ENCODE peak calls at places on chromosome 19, in nine cellular contexts. One of them, this sample, is unnamed.

GRCh38 chr19:55553217-55554182 is 8.2 kb upstream of the SBK3 start:
- DNase-seq in thoracic aorta: no peak
- DNase-seq in activated naive CD8-positive, alpha-beta T cell treated with anti-CD3 and anti-CD28 coated beads, Interleukin-2, amount 50 U/mL, for 24 hours: no peak
- DNase-seq in SHP77 treated with DMSO at 0.1 percent for 48 hours: no peak
- DNase-seq in mucosa of gallbladder: peak
- DNase-seq in tibial artery: no peak
- DNase-seq in heart left ventricle: no peak
- DNase-seq in stimulated activated CD8-positive, alpha-beta memory T cell treated with anti-CD3 and anti-CD28 coated beads, Interleukin-7, amount 100 ng/mL, for 1 hour: no peak
- DNase-seq in activated CD4-positive, alpha-beta memory T cell treated with anti-CD3 and anti-CD28 coated beads for 36 hours: no peak
- DNase-seq in this sample: no peak

GRCh38 chr19:3556978-3557460 is 367 bp downstream of the MFSD12 start:
- DNase-seq in heart left ventricle: no peak
- DNase-seq in stimulated activated CD8-positive, alpha-beta memory T cell treated with anti-CD3 and anti-CD28 coated beads, Interleukin-7, amount 100 ng/mL, for 1 hour: peak
- DNase-seq in activated CD4-positive, alpha-beta memory T cell treated with anti-CD3 and anti-CD28 coated beads for 36 hours: peak
- DNase-seq in thoracic aorta: no peak
- DNase-seq in tibial artery: no peak
- DNase-seq in SHP77 treated with DMSO at 0.1 percent for 48 hours: no peak
- DNase-seq in mucosa of gallbladder: no peak
- DNase-seq in activated naive CD8-positive, alpha-beta T cell treated with anti-CD3 and anti-CD28 coated beads, Interleukin-2, amount 50 U/mL, for 24 hours: peak
- DNase-seq in this sample: peak

GRCh38 chr19:11225172-11225571 is 14.2 kb upstream of the ANGPTL8 start:
- DNase-seq in heart left ventricle: no peak
- DNase-seq in tibial artery: peak
- DNase-seq in activated naive CD8-positive, alpha-beta T cell treated with anti-CD3 and anti-CD28 coated beads, Interleukin-2, amount 50 U/mL, for 24 hours: no peak
- DNase-seq in activated CD4-positive, alpha-beta memory T cell treated with anti-CD3 and anti-CD28 coated beads for 36 hours: no peak
- DNase-seq in SHP77 treated with DMSO at 0.1 percent for 48 hours: no peak
- DNase-seq in thoracic aorta: no peak
- DNase-seq in stimulated activated CD8-positive, alpha-beta memory T cell treated with anti-CD3 and anti-CD28 coated beads, Interleukin-7, amount 100 ng/mL, for 1 hour: no peak
- DNase-seq in mucosa of gallbladder: no peak
- DNase-seq in this sample: no peak

GRCh38 chr19:23956051-23956450 is 41.4 kb downstream of the ZNF726 start:
- DNase-seq in mucosa of gallbladder: no peak
- DNase-seq in activated CD4-positive, alpha-beta memory T cell treated with anti-CD3 and anti-CD28 coated beads for 36 hours: no peak
- DNase-seq in SHP77 treated with DMSO at 0.1 percent for 48 hours: no peak
- DNase-seq in activated naive CD8-positive, alpha-beta T cell treated with anti-CD3 and anti-CD28 coated beads, Interleukin-2, amount 50 U/mL, for 24 hours: no peak
- DNase-seq in heart left ventricle: no peak
- DNase-seq in thoracic aorta: no peak
- DNase-seq in tibial artery: no peak
- DNase-seq in stimulated activated CD8-positive, alpha-beta memory T cell treated with anti-CD3 and anti-CD28 coated beads, Interleukin-7, amount 100 ng/mL, for 1 hour: no peak
- DNase-seq in this sample: no peak

GRCh38 chr19:7004313-7004931 is 16.8 kb downstream of the MBD3L2B start:
- DNase-seq in tibial artery: no peak
- DNase-seq in activated naive CD8-positive, alpha-beta T cell treated with anti-CD3 and anti-CD28 coated beads, Interleukin-2, amount 50 U/mL, for 24 hours: no peak
- DNase-seq in heart left ventricle: no peak
- DNase-seq in mucosa of gallbladder: no peak
- DNase-seq in thoracic aorta: no peak
- DNase-seq in SHP77 treated with DMSO at 0.1 percent for 48 hours: no peak
- DNase-seq in stimulated activated CD8-positive, alpha-beta memory T cell treated with anti-CD3 and anti-CD28 coated beads, Interleukin-7, amount 100 ng/mL, for 1 hour: no peak
- DNase-seq in activated CD4-positive, alpha-beta memory T cell treated with anti-CD3 and anti-CD28 coated beads for 36 hours: no peak
- DNase-seq in this sample: no peak

GRCh38 chr19:30307191-30307974 is 64.8 kb upstream of the ZNF536 start:
- DNase-seq in mucosa of gallbladder: no peak
- DNase-seq in tibial artery: no peak
- DNase-seq in activated naive CD8-positive, alpha-beta T cell treated with anti-CD3 and anti-CD28 coated beads, Interleukin-2, amount 50 U/mL, for 24 hours: no peak
- DNase-seq in heart left ventricle: no peak
- DNase-seq in stimulated activated CD8-positive, alpha-beta memory T cell treated with anti-CD3 and anti-CD28 coated beads, Interleukin-7, amount 100 ng/mL, for 1 hour: no peak
- DNase-seq in SHP77 treated with DMSO at 0.1 percent for 48 hours: no peak
- DNase-seq in thoracic aorta: no peak
- DNase-seq in activated CD4-positive, alpha-beta memory T cell treated with anti-CD3 and anti-CD28 coated beads for 36 hours: no peak
- DNase-seq in this sample: no peak

GRCh38 chr19:56403261-56403660 is 871 bp upstream of the ZNF583 start:
- DNase-seq in mucosa of gallbladder: no peak
- DNase-seq in activated naive CD8-positive, alpha-beta T cell treated with anti-CD3 and anti-CD28 coated beads, Interleukin-2, amount 50 U/mL, for 24 hours: no peak
- DNase-seq in heart left ventricle: no peak
- DNase-seq in SHP77 treated with DMSO at 0.1 percent for 48 hours: no peak
- DNase-seq in activated CD4-positive, alpha-beta memory T cell treated with anti-CD3 and anti-CD28 coated beads for 36 hours: peak
- DNase-seq in stimulated activated CD8-positive, alpha-beta memory T cell treated with anti-CD3 and anti-CD28 coated beads, Interleukin-7, amount 100 ng/mL, for 1 hour: no peak
- DNase-seq in thoracic aorta: no peak
- DNase-seq in tibial artery: no peak
- DNase-seq in this sample: no peak

GRCh38 chr19:37654118-37654517 is 1.1 kb downstream of the ZFP30 start:
- DNase-seq in mucosa of gallbladder: no peak
- DNase-seq in stimulated activated CD8-positive, alpha-beta memory T cell treated with anti-CD3 and anti-CD28 coated beads, Interleukin-7, amount 100 ng/mL, for 1 hour: no peak
- DNase-seq in thoracic aorta: no peak
- DNase-seq in activated naive CD8-positive, alpha-beta T cell treated with anti-CD3 and anti-CD28 coated beads, Interleukin-2, amount 50 U/mL, for 24 hours: no peak
- DNase-seq in heart left ventricle: no peak
- DNase-seq in activated CD4-positive, alpha-beta memory T cell treated with anti-CD3 and anti-CD28 coated beads for 36 hours: no peak
- DNase-seq in tibial artery: no peak
- DNase-seq in SHP77 treated with DMSO at 0.1 percent for 48 hours: no peak
- DNase-seq in this sample: no peak

GRCh38 chr19:16197188-16197621 is 506 bp upstream of the AP1M1 start:
- DNase-seq in SHP77 treated with DMSO at 0.1 percent for 48 hours: no peak
- DNase-seq in mucosa of gallbladder: no peak
- DNase-seq in thoracic aorta: no peak
- DNase-seq in heart left ventricle: no peak
- DNase-seq in stimulated activated CD8-positive, alpha-beta memory T cell treated with anti-CD3 and anti-CD28 coated beads, Interleukin-7, amount 100 ng/mL, for 1 hour: no peak
- DNase-seq in activated naive CD8-positive, alpha-beta T cell treated with anti-CD3 and anti-CD28 coated beads, Interleukin-2, amount 50 U/mL, for 24 hours: no peak
- DNase-seq in tibial artery: peak
- DNase-seq in activated CD4-positive, alpha-beta memory T cell treated with anti-CD3 and anti-CD28 coated beads for 36 hours: no peak
- DNase-seq in this sample: no peak

GRCh38 chr19:39563408-39563807 is 23.4 kb upstream of the EID2 start:
- DNase-seq in activated naive CD8-positive, alpha-beta T cell treated with anti-CD3 and anti-CD28 coated beads, Interleukin-2, amount 50 U/mL, for 24 hours: no peak
- DNase-seq in mucosa of gallbladder: no peak
- DNase-seq in thoracic aorta: no peak
- DNase-seq in activated CD4-positive, alpha-beta memory T cell treated with anti-CD3 and anti-CD28 coated beads for 36 hours: no peak
- DNase-seq in SHP77 treated with DMSO at 0.1 percent for 48 hours: no peak
- DNase-seq in stimulated activated CD8-positive, alpha-beta memory T cell treated with anti-CD3 and anti-CD28 coated beads, Interleukin-7, amount 100 ng/mL, for 1 hour: no peak
- DNase-seq in heart left ventricle: no peak
- DNase-seq in tibial artery: no peak
- DNase-seq in this sample: no peak

GRCh38 chr19:40756502-40757110 is 5.6 kb downstream of the SNRPA start:
- DNase-seq in mucosa of gallbladder: no peak
- DNase-seq in SHP77 treated with DMSO at 0.1 percent for 48 hours: no peak
- DNase-seq in activated naive CD8-positive, alpha-beta T cell treated with anti-CD3 and anti-CD28 coated beads, Interleukin-2, amount 50 U/mL, for 24 hours: peak
- DNase-seq in activated CD4-positive, alpha-beta memory T cell treated with anti-CD3 and anti-CD28 coated beads for 36 hours: peak
- DNase-seq in thoracic aorta: no peak
- DNase-seq in stimulated activated CD8-positive, alpha-beta memory T cell treated with anti-CD3 and anti-CD28 coated beads, Interleukin-7, amount 100 ng/mL, for 1 hour: no peak
- DNase-seq in tibial artery: no peak
- DNase-seq in heart left ventricle: no peak
- DNase-seq in this sample: no peak

GRCh38 chr19:32041681-32042292 is 303.6 kb upstream of the ZNF507 start:
- DNase-seq in thoracic aorta: no peak
- DNase-seq in activated CD4-positive, alpha-beta memory T cell treated with anti-CD3 and anti-CD28 coated beads for 36 hours: peak
- DNase-seq in activated naive CD8-positive, alpha-beta T cell treated with anti-CD3 and anti-CD28 coated beads, Interleukin-2, amount 50 U/mL, for 24 hours: peak
- DNase-seq in stimulated activated CD8-positive, alpha-beta memory T cell treated with anti-CD3 and anti-CD28 coated beads, Interleukin-7, amount 100 ng/mL, for 1 hour: no peak
- DNase-seq in tibial artery: no peak
- DNase-seq in SHP77 treated with DMSO at 0.1 percent for 48 hours: no peak
- DNase-seq in heart left ventricle: peak
- DNase-seq in mucosa of gallbladder: peak
- DNase-seq in this sample: no peak

GRCh38 chr19:16366433-16367268 is 42.0 kb downstream of the KLF2 start:
- DNase-seq in heart left ventricle: no peak
- DNase-seq in stimulated activated CD8-positive, alpha-beta memory T cell treated with anti-CD3 and anti-CD28 coated beads, Interleukin-7, amount 100 ng/mL, for 1 hour: no peak
- DNase-seq in thoracic aorta: no peak
- DNase-seq in activated naive CD8-positive, alpha-beta T cell treated with anti-CD3 and anti-CD28 coated beads, Interleukin-2, amount 50 U/mL, for 24 hours: no peak
- DNase-seq in activated CD4-positive, alpha-beta memory T cell treated with anti-CD3 and anti-CD28 coated beads for 36 hours: peak
- DNase-seq in tibial artery: no peak
- DNase-seq in SHP77 treated with DMSO at 0.1 percent for 48 hours: no peak
- DNase-seq in mucosa of gallbladder: no peak
- DNase-seq in this sample: no peak

GRCh38 chr19:2491130-2491801 is 15.3 kb downstream of the GADD45B start:
- DNase-seq in SHP77 treated with DMSO at 0.1 percent for 48 hours: peak
- DNase-seq in mucosa of gallbladder: peak
- DNase-seq in tibial artery: no peak
- DNase-seq in thoracic aorta: no peak
- DNase-seq in activated CD4-positive, alpha-beta memory T cell treated with anti-CD3 and anti-CD28 coated beads for 36 hours: no peak
- DNase-seq in activated naive CD8-positive, alpha-beta T cell treated with anti-CD3 and anti-CD28 coated beads, Interleukin-2, amount 50 U/mL, for 24 hours: no peak
- DNase-seq in heart left ventricle: no peak
- DNase-seq in stimulated activated CD8-positive, alpha-beta memory T cell treated with anti-CD3 and anti-CD28 coated beads, Interleukin-7, amount 100 ng/mL, for 1 hour: no peak
- DNase-seq in this sample: no peak

GRCh38 chr19:16328824-16329482 is 4.3 kb downstream of the KLF2 start:
- DNase-seq in activated naive CD8-positive, alpha-beta T cell treated with anti-CD3 and anti-CD28 coated beads, Interleukin-2, amount 50 U/mL, for 24 hours: peak
- DNase-seq in stimulated activated CD8-positive, alpha-beta memory T cell treated with anti-CD3 and anti-CD28 coated beads, Interleukin-7, amount 100 ng/mL, for 1 hour: no peak
- DNase-seq in tibial artery: no peak
- DNase-seq in activated CD4-positive, alpha-beta memory T cell treated with anti-CD3 and anti-CD28 coated beads for 36 hours: peak
- DNase-seq in thoracic aorta: no peak
- DNase-seq in SHP77 treated with DMSO at 0.1 percent for 48 hours: no peak
- DNase-seq in mucosa of gallbladder: no peak
- DNase-seq in heart left ventricle: no peak
- DNase-seq in this sample: peak

GRCh38 chr19:45779231-45780145 is 2.8 kb downstream of the DMPK start:
- DNase-seq in thoracic aorta: peak
- DNase-seq in SHP77 treated with DMSO at 0.1 percent for 48 hours: no peak
- DNase-seq in mucosa of gallbladder: peak
- DNase-seq in activated CD4-positive, alpha-beta memory T cell treated with anti-CD3 and anti-CD28 coated beads for 36 hours: peak
- DNase-seq in heart left ventricle: peak
- DNase-seq in stimulated activated CD8-positive, alpha-beta memory T cell treated with anti-CD3 and anti-CD28 coated beads, Interleukin-7, amount 100 ng/mL, for 1 hour: peak
- DNase-seq in activated naive CD8-positive, alpha-beta T cell treated with anti-CD3 and anti-CD28 coated beads, Interleukin-2, amount 50 U/mL, for 24 hours: peak
- DNase-seq in tibial artery: peak
- DNase-seq in this sample: peak

This sample was measured in T-helper 9 cell.